ENCODE peak calls at places on chromosomes 2 and 18, in ten cellular contexts. C, D, R, Z, F, N, W, U, Y and P are unnamed samples.

GRCh38 chr2:109031481-109032228 is 42.6 kb upstream of the EDAR start:
- DNase-seq in D (no peak), Y (peak; percentile 75), U (peak; percentile 60), W (peak; percentile 21), N (peak; percentile 37), C (peak; percentile 17), F (peak; percentile 67), Z (peak; percentile 79), R (peak; percentile 5), P (peak; percentile 29)

GRCh38 chr2:33210626-33211025 is 263.9 kb downstream of the LTBP1 start:
- DNase-seq in F (no peak), Y (no peak), Z (no peak), C (no peak), W (no peak), D (no peak), U (peak; percentile 56), N (no peak), R (peak; percentile 99), P (no peak)

GRCh38 chr2:10504370-10504993 is 56.4 kb upstream of the ODC1 start:
- DNase-seq in Z (no peak), Y (no peak), N (no peak), F (no peak), U (peak; percentile 29), D (no peak), W (no peak), R (no peak), C (no peak), P (no peak)

GRCh38 chr2:6337123-6337830 is 528.4 kb downstream of the CMPK2 start:
- DNase-seq in R (no peak), U (no peak), C (no peak), W (no peak), D (no peak), Z (no peak), Y (no peak), F (no peak), N (no peak), P (no peak)

GRCh38 chr2:224492531-224492930 is 90.6 kb upstream of the FAM124B start:
- DNase-seq in R (peak; percentile 7), W (no peak), U (no peak), Y (no peak), D (no peak), C (no peak), F (no peak), N (no peak), Z (no peak), P (no peak)

GRCh38 chr18:50805732-50806131 is 14.1 kb downstream of the MRO start:
- DNase-seq in U (no peak), C (no peak), R (peak; percentile 63), Z (no peak), N (no peak), W (no peak), D (no peak), F (no peak), Y (no peak), P (no peak)

GRCh38 chr2:111030271-111030891 is 90.3 kb upstream of the BCL2L11 start:
- DNase-seq in C (no peak), U (no peak), R (no peak), N (no peak), Y (no peak), D (no peak), F (no peak), Z (no peak), W (no peak), P (peak; percentile 36)

GRCh38 chr18:59008302-59008974 is 131.2 kb upstream of the SEC11C start:
- DNase-seq in N (no peak), D (no peak), Y (no peak), U (no peak), W (no peak), C (no peak), Z (no peak), R (peak; percentile 72), F (no peak), P (no peak)

GRCh38 chr18:51051105-51051712 is 21.2 kb downstream of the SMAD4 start:
- DNase-seq in D (no peak), Y (no peak), Z (no peak), C (peak; percentile 15), U (no peak), W (no peak), R (peak; percentile 73), N (no peak), F (no peak), P (no peak)

GRCh38 chr18:46373787-46374186 is 269.6 kb downstream of the HAUS1 start:
- DNase-seq in C (no peak), U (no peak), D (no peak), N (no peak), Y (no peak), F (no peak), W (no peak), Z (no peak), R (no peak), P (no peak)

GRCh38 chr2:40259900-40260299 is 192.0 kb downstream of the SLC8A1 start:
- DNase-seq in U (no peak), D (no peak), W (no peak), F (no peak), Z (no peak), C (no peak), N (no peak), R (no peak), Y (no peak), P (no peak)

GRCh38 chr2:194252127-194252526 is 1404.9 kb upstream of the SLC39A10 start:
- DNase-seq in U (no peak), Z (no peak), R (no peak), Y (no peak), N (no peak), D (no peak), W (no peak), F (no peak), C (no peak), P (no peak)

GRCh38 chr2:111705711-111706323 is 178.2 kb downstream of the ANAPC1 start:
- DNase-seq in Y (peak; percentile 19), C (no peak), W (no peak), Z (peak; percentile 46), F (no peak), N (no peak), R (peak; percentile 95), U (peak; percentile 62), D (no peak), P (peak; percentile 53)

GRCh38 chr2:179467111-179467510 is 202.5 kb upstream of the SESTD1 start:
- DNase-seq in R (peak; percentile 79), D (no peak), N (no peak), Y (no peak), W (no peak), U (no peak), F (no peak), Z (no peak), C (no peak), P (no peak)

GRCh38 chr2:232320038-232320790 is 58.3 kb upstream of the ALPP start:
- DNase-seq in N (no peak), D (no peak), Y (no peak), W (no peak), F (no peak), C (no peak), R (no peak), Z (no peak), U (no peak), P (no peak)

GRCh38 chr2:2765839-2766495 is 434.9 kb upstream of the MYT1L start:
- DNase-seq in U (no peak), Y (no peak), Z (no peak), D (no peak), R (no peak), W (no peak), F (no peak), C (no peak), N (no peak), P (no peak)

GRCh38 chr2:45759310-45759851 is 107.9 kb downstream of the PRKCE start:
- DNase-seq in W (no peak), Z (no peak), D (no peak), C (no peak), U (no peak), F (no peak), R (peak; percentile 87), Y (no peak), N (no peak), P (no peak)

GRCh38 chr2:156800781-156801366 is 364.7 kb downstream of the GPD2 start:
- DNase-seq in U (no peak), D (no peak), W (no peak), R (no peak), Z (no peak), N (no peak), F (no peak), Y (no peak), C (peak; percentile 24), P (no peak)

GRCh38 chr2:229196448-229196847 is 74.6 kb downstream of the PID1 start:
- DNase-seq in N (no peak), U (no peak), C (no peak), F (no peak), Y (no peak), Z (no peak), R (no peak), W (no peak), D (no peak), P (no peak)

GRCh38 chr18:75297731-75298130 is 87.1 kb downstream of the TSHZ1 start:
- DNase-seq in D (no peak), Z (no peak), Y (no peak), U (no peak), F (no peak), W (no peak), C (no peak), N (no peak), R (peak; percentile 55), P (no peak)

GRCh38 chr2:27369471-27370025 is 590 bp downstream of the EIF2B4 start:
- DNase-seq in W (no peak), U (no peak), C (peak; percentile 43), R (peak; percentile 59), D (no peak), F (no peak), Z (no peak), Y (no peak), N (no peak), P (peak; percentile 29)

GRCh38 chr2:125858366-125858765 is 797.6 kb upstream of the GYPC start:
- DNase-seq in W (no peak), C (no peak), Z (no peak), F (no peak), D (no peak), N (no peak), U (no peak), Y (no peak), R (no peak), P (no peak)

GRCh38 chr2:232137748-232138147 is 176.2 kb downstream of the DIS3L2 start:
- DNase-seq in C (no peak), W (no peak), Z (no peak), Y (no peak), N (no peak), R (no peak), D (no peak), F (no peak), U (no peak), P (no peak)

GRCh38 chr18:12470382-12471090 is 62.8 kb downstream of the PRELID3A start:
- DNase-seq in U (peak; percentile 64), N (no peak), Y (no peak), Z (no peak), D (no peak), R (peak; percentile 14), C (no peak), F (no peak), W (no peak), P (no peak)

GRCh38 chr2:133586978-133587377 is 18.7 kb upstream of the NCKAP5 start:
- DNase-seq in F (no peak), N (no peak), R (no peak), W (no peak), D (no peak), Y (no peak), C (no peak), U (no peak), Z (no peak), P (no peak)

GRCh38 chr2:109632158-109632789 is 18.1 kb downstream of the SOWAHC start:
- DNase-seq in C (no peak), U (no peak), F (no peak), N (no peak), Z (no peak), W (no peak), R (no peak), Y (no peak), D (no peak), P (no peak)